ENCODE peak calls at places on chromosomes 7 and 10, in eight cellular contexts. I, Z, G, D, C, R, H and Y are unnamed samples. For H3K4me1, the result is how much of the 10 kb centered on the place peaks cover.

GRCh38 chr10:73644015-73644743 is 2.9 kb upstream of the MYOZ1 start:
- DNase-seq in I (peak), Z (peak), G (no peak), D (peak), C (peak), R (peak), H (peak), Y (no peak)

GRCh38 chr7:151810434-151811232 is 66.3 kb downstream of the PRKAG2 start:
- DNase-seq in I (no peak), Z (no peak), G (no peak), D (no peak), C (peak), R (no peak), H (no peak), Y (no peak)

GRCh38 chr10:91462423-91462822 is 52.3 kb downstream of the HECTD2 start:
- DNase-seq in I (no peak), Z (no peak), G (no peak), D (no peak), C (no peak), R (no peak), H (no peak), Y (no peak)

GRCh38 chr10:96043157-96043894 is at the start of gene CCNJ:
- DNase-seq in I (peak), Z (peak), G (peak), D (peak), C (peak), R (peak), H (peak), Y (peak)

GRCh38 chr10:71302874-71303568 is 16.0 kb upstream of the SLC29A3 start:
- DNase-seq in I (peak), Z (no peak), G (no peak), D (no peak), C (no peak), R (no peak), H (peak), Y (no peak)

GRCh38 chr7:28096713-28097112 is 83.9 kb downstream of the JAZF1 start:
- DNase-seq in I (peak), Z (peak), G (no peak), D (peak), C (peak), R (peak), H (peak), Y (no peak)

GRCh38 chr10:132468651-132469050 is 68.9 kb upstream of the INPP5A start:
- DNase-seq in I (no peak), Z (no peak), G (peak), D (no peak), C (no peak), R (no peak), H (no peak), Y (no peak)

GRCh38 chr10:74927701-74928100 is 101.3 kb downstream of the KAT6B start:
- DNase-seq in I (no peak), Z (no peak), G (no peak), D (no peak), C (no peak), R (no peak), H (no peak), Y (no peak)

GRCh38 chr10:116627386-116627933 is 6.7 kb downstream of the PNLIPRP2 start:
- DNase-seq in I (peak), Z (no peak), G (no peak), D (no peak), C (peak), R (no peak), H (no peak), Y (no peak)

GRCh38 chr10:95517536-95518454 is 43.4 kb downstream of the SORBS1 start:
- DNase-seq in I (no peak), Z (no peak), G (no peak), D (no peak), C (peak), R (no peak), H (no peak), Y (no peak)

GRCh38 chr7:112423987-112424386 is 26.3 kb upstream of the IFRD1 start:
- DNase-seq in I (no peak), Z (no peak), G (no peak), D (no peak), C (no peak), R (no peak), H (no peak), Y (no peak)

GRCh38 chr7:81500631-81501030 is 269.2 kb downstream of the HGF start:
- DNase-seq in I (no peak), Z (no peak), G (no peak), D (no peak), C (no peak), R (no peak), H (no peak), Y (no peak)

DNA sequence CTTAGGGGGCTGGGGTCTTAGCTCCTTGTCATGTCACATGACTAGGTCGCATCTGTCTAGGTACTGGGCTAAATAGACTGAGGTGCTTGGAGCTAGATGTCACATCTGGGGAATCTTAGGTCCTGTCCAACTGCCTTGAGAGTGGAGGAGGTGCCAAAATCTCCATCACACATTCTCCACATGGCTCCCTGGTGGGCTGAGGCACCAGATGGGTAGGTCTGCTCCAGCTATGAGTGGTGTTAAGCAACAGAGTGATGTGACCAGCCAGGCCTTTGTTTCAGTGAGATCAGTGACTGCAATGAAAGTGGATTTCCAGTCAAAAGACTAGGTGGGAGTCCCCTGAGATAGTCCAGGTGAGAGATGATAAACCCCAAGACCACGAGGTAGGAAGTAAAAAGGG is 251.8 kb downstream of the BMPER start:
- DNase-seq in I (no peak), Z (no peak), G (no peak), D (no peak), C (no peak), R (no peak), H (no peak), Y (no peak)
- H3K4me1 ChIP-seq in I (under half), Z (under half), G (under half), D (under half), C (under half), R (under half), H (under half), Y (under half)

DNA sequence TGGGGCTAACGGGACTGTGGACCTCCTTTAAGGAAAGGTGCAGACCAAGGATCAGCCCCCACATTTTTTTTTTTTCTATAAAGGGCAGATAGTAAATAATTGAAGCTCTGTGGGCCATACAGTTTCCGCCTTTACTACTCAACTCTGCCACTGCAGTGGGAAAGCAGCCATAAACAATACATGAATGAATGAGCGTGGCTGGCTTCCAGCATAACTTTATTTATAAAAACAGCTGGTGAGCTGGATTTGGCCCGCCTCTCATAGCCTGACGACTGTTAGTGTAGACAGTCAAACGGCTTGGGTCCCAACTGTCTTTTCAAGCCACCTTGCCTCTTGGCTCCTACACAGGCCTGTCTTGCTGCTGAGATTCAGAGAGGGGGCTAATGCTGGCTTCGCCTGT is 169.8 kb upstream of the GPR26 start:
- DNase-seq in I (no peak), Z (no peak), G (no peak), D (no peak), C (no peak), R (no peak), H (no peak), Y (no peak)
- TF ChIP-seq POLR2A in I (no peak), Z (no peak), G (no peak), D (no peak), C (no peak), R (no peak), H (no peak), Y (no peak)

GRCh38 chr10:19824397-19825342 is 8.4 kb downstream of the PLXDC2 start:
- DNase-seq in I (no peak), Z (no peak), G (no peak), D (no peak), C (no peak), R (no peak), H (no peak), Y (no peak)
- H3K4me1 ChIP-seq in I (under half), Z (under half), G (half or more), D (half or more), C (under half), R (under half), H (half or more), Y (under half)

GRCh38 chr7:104045183-104045582 is 55.7 kb upstream of the RELN start:
- DNase-seq in I (no peak), Z (no peak), G (no peak), D (no peak), C (no peak), R (no peak), H (no peak), Y (no peak)
- TF ChIP-seq POLR2A in I (no peak), Z (no peak), G (no peak), D (no peak), C (no peak), R (no peak), H (no peak), Y (no peak)

GRCh38 chr7:99030145-99030856 is 113.6 kb downstream of the SMURF1 start:
- DNase-seq in I (no peak), Z (no peak), G (no peak), D (peak), C (peak), R (peak), H (no peak), Y (no peak)

GRCh38 chr7:99030951-99031350 is 113.0 kb downstream of the SMURF1 start:
- DNase-seq in I (no peak), Z (no peak), G (no peak), D (peak), C (no peak), R (no peak), H (peak), Y (no peak)

GRCh38 chr7:99032928-99033327 is 111.0 kb downstream of the SMURF1 start:
- DNase-seq in I (no peak), Z (no peak), G (no peak), D (no peak), C (no peak), R (no peak), H (no peak), Y (no peak)

GRCh38 chr7:99029481-99030144 is 114.3 kb downstream of the SMURF1 start:
- DNase-seq in I (no peak), Z (no peak), G (no peak), D (no peak), C (peak), R (peak), H (no peak), Y (no peak)

GRCh38 chr7:99031496-99031895 is 112.4 kb downstream of the SMURF1 start:
- DNase-seq in I (no peak), Z (no peak), G (no peak), D (no peak), C (no peak), R (no peak), H (no peak), Y (no peak)
- H3K4me1 ChIP-seq in I (under half), Z (under half), G (under half), D (under half), C (under half), R (under half), H (under half), Y (under half)

GRCh38 chr10:79259834-79260233 is 87.4 kb upstream of the PPIF start:
- DNase-seq in I (no peak), Z (no peak), G (no peak), D (no peak), C (no peak), R (no peak), H (no peak), Y (no peak)
- TF ChIP-seq POLR2A in I (no peak), Z (no peak), G (no peak), D (no peak), C (no peak), R (no peak), H (no peak), Y (no peak)

DNA sequence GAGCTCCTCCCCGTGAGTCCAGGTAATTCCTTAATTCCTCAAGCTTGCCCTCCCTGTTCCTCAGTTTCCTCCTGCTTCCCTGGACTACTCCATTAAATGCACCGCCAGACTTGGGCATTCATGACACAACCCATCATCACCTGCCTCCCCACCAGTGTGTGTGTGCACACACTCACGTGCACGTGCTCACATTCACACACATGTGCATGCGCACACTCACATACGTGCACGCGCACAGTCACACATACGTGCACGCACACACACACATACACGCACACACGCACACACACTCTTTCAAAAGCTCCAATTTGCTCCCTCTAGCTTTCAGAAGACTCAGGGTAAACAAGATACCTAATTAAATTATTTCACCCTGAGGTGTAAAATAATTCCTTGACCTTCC is 216.7 kb downstream of the FAM107B start:
- DNase-seq in I (no peak), Z (no peak), G (no peak), D (no peak), C (no peak), R (no peak), H (no peak), Y (no peak)
- H3K4me1 ChIP-seq in I (half or more), Z (under half), G (under half), D (half or more), C (half or more), R (under half), H (under half), Y (under half)